ENCODE peak calls at places on chromosomes 5 and 9, in six cellular contexts. One of them, this sample, is unnamed.

GRCh38 chr9:10704720-10705119 is 91.9 kb upstream of the PTPRD start:
- DNase-seq in neural progenitor cell: no peak
- DNase-seq in hepatocyte: peak
- DNase-seq in H1: peak
- DNase-seq in endothelial cell of umbilical vein: no peak
- DNase-seq in HepG2: no peak
- DNase-seq in this sample: no peak

GRCh38 chr5:76270214-76270613 is 132.9 kb upstream of the IQGAP2 start:
- DNase-seq in neural progenitor cell: no peak
- DNase-seq in hepatocyte: no peak
- DNase-seq in H1: no peak
- DNase-seq in endothelial cell of umbilical vein: no peak
- DNase-seq in HepG2: no peak
- DNase-seq in this sample: peak

GRCh38 chr5:116759860-116760644 is 185.4 kb upstream of the SEMA6A start:
- DNase-seq in neural progenitor cell: peak
- DNase-seq in hepatocyte: no peak
- DNase-seq in H1: no peak
- DNase-seq in endothelial cell of umbilical vein: no peak
- DNase-seq in HepG2: peak
- DNase-seq in this sample: no peak

GRCh38 chr5:544675-545330 is 20.6 kb upstream of the SLC9A3 start:
- DNase-seq in neural progenitor cell: no peak
- DNase-seq in hepatocyte: no peak
- DNase-seq in H1: no peak
- DNase-seq in endothelial cell of umbilical vein: no peak
- DNase-seq in HepG2: no peak
- DNase-seq in this sample: no peak

GRCh38 chr9:110650991-110651411 is 17.6 kb upstream of the MUSK start:
- DNase-seq in neural progenitor cell: no peak
- DNase-seq in hepatocyte: peak
- DNase-seq in H1: no peak
- DNase-seq in endothelial cell of umbilical vein: peak
- DNase-seq in HepG2: no peak
- DNase-seq in this sample: peak

GRCh38 chr5:120362426-120362825 is 101.7 kb upstream of the PRR16 start:
- DNase-seq in neural progenitor cell: no peak
- DNase-seq in hepatocyte: no peak
- DNase-seq in H1: no peak
- DNase-seq in endothelial cell of umbilical vein: no peak
- DNase-seq in HepG2: no peak
- DNase-seq in this sample: no peak

GRCh38 chr5:37940931-37941623 is 101.2 kb upstream of the GDNF start:
- DNase-seq in neural progenitor cell: no peak
- DNase-seq in hepatocyte: no peak
- DNase-seq in H1: no peak
- DNase-seq in endothelial cell of umbilical vein: no peak
- DNase-seq in HepG2: no peak
- DNase-seq in this sample: peak

GRCh38 chr5:17233488-17233887 is 16.1 kb downstream of the BASP1 start:
- DNase-seq in neural progenitor cell: no peak
- DNase-seq in hepatocyte: no peak
- DNase-seq in H1: no peak
- DNase-seq in endothelial cell of umbilical vein: no peak
- DNase-seq in HepG2: no peak
- DNase-seq in this sample: peak

GRCh38 chr5:42338136-42338535 is 85.1 kb upstream of the GHR start:
- DNase-seq in neural progenitor cell: no peak
- DNase-seq in hepatocyte: no peak
- DNase-seq in H1: no peak
- DNase-seq in endothelial cell of umbilical vein: no peak
- DNase-seq in HepG2: no peak
- DNase-seq in this sample: no peak

GRCh38 chr5:125100342-125100741 is 353.9 kb upstream of the ZNF608 start:
- DNase-seq in neural progenitor cell: no peak
- DNase-seq in hepatocyte: no peak
- DNase-seq in H1: no peak
- DNase-seq in endothelial cell of umbilical vein: no peak
- DNase-seq in HepG2: no peak
- DNase-seq in this sample: no peak

GRCh38 chr5:110865400-110866094 is 126.7 kb downstream of the SLC25A46 start:
- DNase-seq in neural progenitor cell: peak
- DNase-seq in hepatocyte: peak
- DNase-seq in H1: peak
- DNase-seq in endothelial cell of umbilical vein: peak
- DNase-seq in HepG2: peak
- DNase-seq in this sample: peak

GRCh38 chr9:99720455-99721050 is 101.1 kb upstream of the NR4A3 start:
- DNase-seq in neural progenitor cell: no peak
- DNase-seq in hepatocyte: no peak
- DNase-seq in H1: no peak
- DNase-seq in endothelial cell of umbilical vein: no peak
- DNase-seq in HepG2: no peak
- DNase-seq in this sample: no peak

GRCh38 chr5:150082889-150083288 is 3.5 kb downstream of the CSF1R start:
- DNase-seq in neural progenitor cell: no peak
- DNase-seq in hepatocyte: no peak
- DNase-seq in H1: no peak
- DNase-seq in endothelial cell of umbilical vein: no peak
- DNase-seq in HepG2: no peak
- DNase-seq in this sample: no peak

GRCh38 chr5:181133610-181134231 is 2.8 kb upstream of the OR2V1 start:
- DNase-seq in neural progenitor cell: no peak
- DNase-seq in hepatocyte: peak
- DNase-seq in H1: no peak
- DNase-seq in endothelial cell of umbilical vein: peak
- DNase-seq in HepG2: peak
- DNase-seq in this sample: peak

GRCh38 chr5:172004824-172005237 is 1.6 kb downstream of the FBXW11 start:
- DNase-seq in neural progenitor cell: no peak
- DNase-seq in hepatocyte: no peak
- DNase-seq in H1: no peak
- DNase-seq in endothelial cell of umbilical vein: peak
- DNase-seq in HepG2: no peak
- DNase-seq in this sample: no peak

GRCh38 chr5:158451203-158451982 is 592.4 kb upstream of the CLINT1 start:
- DNase-seq in neural progenitor cell: peak
- DNase-seq in hepatocyte: peak
- DNase-seq in H1: no peak
- DNase-seq in endothelial cell of umbilical vein: no peak
- DNase-seq in HepG2: no peak
- DNase-seq in this sample: no peak

GRCh38 chr5:51475628-51476027 is 92.4 kb downstream of the ISL1 start:
- DNase-seq in neural progenitor cell: no peak
- DNase-seq in hepatocyte: no peak
- DNase-seq in H1: no peak
- DNase-seq in endothelial cell of umbilical vein: no peak
- DNase-seq in HepG2: no peak
- DNase-seq in this sample: no peak

GRCh38 chr5:51484326-51484725 is 101.1 kb downstream of the ISL1 start:
- DNase-seq in neural progenitor cell: no peak
- DNase-seq in hepatocyte: no peak
- DNase-seq in H1: no peak
- DNase-seq in endothelial cell of umbilical vein: no peak
- DNase-seq in HepG2: no peak
- DNase-seq in this sample: no peak

GRCh38 chr5:51476456-51476855 is 93.2 kb downstream of the ISL1 start:
- DNase-seq in neural progenitor cell: no peak
- DNase-seq in hepatocyte: no peak
- DNase-seq in H1: no peak
- DNase-seq in endothelial cell of umbilical vein: no peak
- DNase-seq in HepG2: no peak
- DNase-seq in this sample: no peak

GRCh38 chr5:51479840-51480239 is 96.6 kb downstream of the ISL1 start:
- DNase-seq in neural progenitor cell: no peak
- DNase-seq in hepatocyte: no peak
- DNase-seq in H1: no peak
- DNase-seq in endothelial cell of umbilical vein: no peak
- DNase-seq in HepG2: no peak
- DNase-seq in this sample: no peak
- TF ChIP-seq EZH2 in neural progenitor cell: no peak
- TF ChIP-seq EZH2 in hepatocyte: no peak
- TF ChIP-seq EZH2 in H1: no peak
- TF ChIP-seq EZH2 in endothelial cell of umbilical vein: no peak
- TF ChIP-seq EZH2 in HepG2: no peak
- TF ChIP-seq EZH2 in this sample: no peak

GRCh38 chr9:2623046-2623865 is 1.7 kb downstream of the VLDLR start:
- DNase-seq in neural progenitor cell: peak
- DNase-seq in hepatocyte: peak
- DNase-seq in H1: no peak
- DNase-seq in endothelial cell of umbilical vein: peak
- DNase-seq in HepG2: peak
- DNase-seq in this sample: peak
- TF ChIP-seq EZH2 in neural progenitor cell: no peak
- TF ChIP-seq EZH2 in hepatocyte: peak
- TF ChIP-seq EZH2 in H1: peak
- TF ChIP-seq EZH2 in endothelial cell of umbilical vein: peak
- TF ChIP-seq EZH2 in HepG2: peak
- TF ChIP-seq EZH2 in this sample: no peak

DNA sequence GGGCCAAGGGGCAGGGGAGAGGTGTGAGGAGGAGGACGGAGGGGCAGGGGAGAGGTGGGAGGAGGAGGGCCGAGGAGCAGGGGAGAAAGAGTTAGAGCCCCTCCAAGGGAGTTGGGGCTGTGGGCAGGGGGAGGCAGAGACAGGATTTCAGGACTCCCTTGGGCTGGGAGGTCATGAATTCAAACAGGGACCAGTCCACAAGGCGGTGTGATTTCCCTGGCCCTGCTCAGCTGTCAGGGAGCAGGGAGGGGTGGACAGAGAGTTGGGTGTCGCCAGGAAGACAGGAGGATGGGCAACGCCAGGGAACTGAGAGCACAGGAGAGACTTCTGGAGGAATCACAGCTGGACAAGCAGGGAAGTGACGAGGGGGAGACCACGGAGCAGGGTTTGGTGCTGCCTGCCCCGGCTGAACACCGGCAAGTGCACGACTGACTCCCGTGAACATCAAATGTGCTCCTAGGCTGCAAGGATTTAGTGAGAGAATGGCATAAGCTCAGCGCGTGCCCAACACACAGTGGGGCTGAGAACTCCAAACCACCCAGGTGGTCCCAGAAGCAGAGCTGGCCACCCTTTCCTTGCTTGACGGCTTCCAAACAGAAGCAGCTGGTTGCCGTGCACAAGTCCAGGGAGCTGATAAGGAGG is 17.8 kb upstream of the OLFM1 start:
- DNase-seq in neural progenitor cell: peak
- DNase-seq in hepatocyte: no peak
- DNase-seq in H1: no peak
- DNase-seq in endothelial cell of umbilical vein: no peak
- DNase-seq in HepG2: no peak
- DNase-seq in this sample: no peak
- TF ChIP-seq EZH2 in neural progenitor cell: no peak
- TF ChIP-seq EZH2 in hepatocyte: no peak
- TF ChIP-seq EZH2 in H1: no peak
- TF ChIP-seq EZH2 in endothelial cell of umbilical vein: no peak
- TF ChIP-seq EZH2 in HepG2: no peak
- TF ChIP-seq EZH2 in this sample: no peak

GRCh38 chr9:126722922-126723806 is 81.7 kb upstream of the ZBTB43 start:
- DNase-seq in neural progenitor cell: peak
- DNase-seq in hepatocyte: peak
- DNase-seq in H1: no peak
- DNase-seq in endothelial cell of umbilical vein: no peak
- DNase-seq in HepG2: no peak
- DNase-seq in this sample: no peak
- TF ChIP-seq EZH2 in neural progenitor cell: peak
- TF ChIP-seq EZH2 in hepatocyte: no peak
- TF ChIP-seq EZH2 in H1: peak
- TF ChIP-seq EZH2 in endothelial cell of umbilical vein: peak
- TF ChIP-seq EZH2 in HepG2: no peak
- TF ChIP-seq EZH2 in this sample: no peak